ENCODE peak calls at places on chromosomes 4 and X, in five cellular contexts. One of them, this sample, is unnamed.

GRCh38 chrX:39941332-39941920 is 156.3 kb downstream of the BCOR start:
- DNase-seq in A549: no peak
- DNase-seq in GM12878: no peak
- DNase-seq in HepG2: no peak
- DNase-seq in K562: no peak
- DNase-seq in this sample: no peak

GRCh38 chrX:152520653-152521052 is 69.5 kb upstream of the GABRA3 start:
- DNase-seq in A549: no peak
- DNase-seq in GM12878: no peak
- DNase-seq in HepG2: no peak
- DNase-seq in K562: peak
- DNase-seq in this sample: peak

GRCh38 chrX:56788229-56788628 is 59.2 kb downstream of the NBDY start:
- DNase-seq in A549: no peak
- DNase-seq in GM12878: no peak
- DNase-seq in HepG2: no peak
- DNase-seq in K562: no peak
- DNase-seq in this sample: no peak

GRCh38 chrX:118976599-118977340 is 2.4 kb downstream of the LONRF3 start:
- DNase-seq in A549: peak
- DNase-seq in GM12878: no peak
- DNase-seq in HepG2: no peak
- DNase-seq in K562: peak
- DNase-seq in this sample: no peak

GRCh38 chrX:134803060-134803459 is 144.8 kb upstream of the PLAC1 start:
- DNase-seq in A549: no peak
- DNase-seq in GM12878: no peak
- DNase-seq in HepG2: peak
- DNase-seq in K562: peak
- DNase-seq in this sample: no peak

GRCh38 chrX:332916-333610 is 14.5 kb upstream of the GTPBP6 start:
- DNase-seq in A549: no peak
- DNase-seq in GM12878: no peak
- DNase-seq in HepG2: no peak
- DNase-seq in K562: no peak
- DNase-seq in this sample: no peak

GRCh38 chr4:174522183-174523002 is at the start of gene HPGD:
- DNase-seq in A549: peak
- DNase-seq in GM12878: no peak
- DNase-seq in HepG2: no peak
- DNase-seq in K562: peak
- DNase-seq in this sample: peak

GRCh38 chrX:100928660-100929613 is at the start of gene XKRX:
- DNase-seq in A549: peak
- DNase-seq in GM12878: no peak
- DNase-seq in HepG2: no peak
- DNase-seq in K562: peak
- DNase-seq in this sample: peak

GRCh38 chr4:14329228-14329627 is 673.1 kb upstream of the CPEB2 start:
- DNase-seq in A549: no peak
- DNase-seq in GM12878: no peak
- DNase-seq in HepG2: no peak
- DNase-seq in K562: no peak
- DNase-seq in this sample: no peak

GRCh38 chr4:61152433-61152832 is 47.7 kb upstream of the ADGRL3 start:
- DNase-seq in A549: no peak
- DNase-seq in GM12878: no peak
- DNase-seq in HepG2: no peak
- DNase-seq in K562: no peak
- DNase-seq in this sample: peak

GRCh38 chrX:45714864-45715263 is 514.2 kb upstream of the DIPK2B start:
- DNase-seq in A549: peak
- DNase-seq in GM12878: peak
- DNase-seq in HepG2: no peak
- DNase-seq in K562: no peak
- DNase-seq in this sample: no peak

GRCh38 chrX:44651347-44651746 is 108.7 kb upstream of the FUNDC1 start:
- DNase-seq in A549: no peak
- DNase-seq in GM12878: no peak
- DNase-seq in HepG2: no peak
- DNase-seq in K562: peak
- DNase-seq in this sample: peak

GRCh38 chr4:3290889-3291321 is 1.9 kb upstream of the RGS12 start:
- DNase-seq in A549: no peak
- DNase-seq in GM12878: no peak
- DNase-seq in HepG2: no peak
- DNase-seq in K562: no peak
- DNase-seq in this sample: no peak

GRCh38 chrX:48468247-48468671 is 1.8 kb downstream of the SLC38A5 start:
- DNase-seq in A549: no peak
- DNase-seq in GM12878: no peak
- DNase-seq in HepG2: no peak
- DNase-seq in K562: peak
- DNase-seq in this sample: peak

GRCh38 chr4:172344266-172344772 is 531.1 kb downstream of the GALNTL6 start:
- DNase-seq in A549: no peak
- DNase-seq in GM12878: no peak
- DNase-seq in HepG2: no peak
- DNase-seq in K562: no peak
- DNase-seq in this sample: no peak

GRCh38 chr4:102501176-102501634 is at the start of gene NFKB1:
- DNase-seq in A549: peak
- DNase-seq in GM12878: peak
- DNase-seq in HepG2: peak
- DNase-seq in K562: peak
- DNase-seq in this sample: peak

GRCh38 chr4:60019180-60019579 is 1180.9 kb upstream of the ADGRL3 start:
- DNase-seq in A549: no peak
- DNase-seq in GM12878: no peak
- DNase-seq in HepG2: no peak
- DNase-seq in K562: no peak
- DNase-seq in this sample: peak

GRCh38 chr4:146192060-146192459 is 16.5 kb downstream of the LSM6 start:
- DNase-seq in A549: peak
- DNase-seq in GM12878: no peak
- DNase-seq in HepG2: peak
- DNase-seq in K562: no peak
- DNase-seq in this sample: peak

GRCh38 chr4:61442936-61443335 is 242.8 kb downstream of the ADGRL3 start:
- DNase-seq in A549: no peak
- DNase-seq in GM12878: no peak
- DNase-seq in HepG2: no peak
- DNase-seq in K562: no peak
- DNase-seq in this sample: no peak

GRCh38 chr4:12409507-12410190 is 981.0 kb upstream of the HS3ST1 start:
- DNase-seq in A549: no peak
- DNase-seq in GM12878: no peak
- DNase-seq in HepG2: no peak
- DNase-seq in K562: no peak
- DNase-seq in this sample: no peak

GRCh38 chrX:17104433-17104832 is 158.0 kb downstream of the REPS2 start:
- DNase-seq in A549: no peak
- DNase-seq in GM12878: no peak
- DNase-seq in HepG2: no peak
- DNase-seq in K562: no peak
- DNase-seq in this sample: no peak

GRCh38 chr4:56804551-56804950 is 16.9 kb downstream of the SPINK2 start:
- DNase-seq in A549: no peak
- DNase-seq in GM12878: peak
- DNase-seq in HepG2: no peak
- DNase-seq in K562: no peak
- DNase-seq in this sample: no peak

GRCh38 chrX:15989716-15990115 is 133.6 kb upstream of the GRPR start:
- DNase-seq in A549: no peak
- DNase-seq in GM12878: no peak
- DNase-seq in HepG2: no peak
- DNase-seq in K562: no peak
- DNase-seq in this sample: no peak

GRCh38 chrX:370963-371745 is 15.6 kb downstream of the PPP2R3B start:
- DNase-seq in A549: no peak
- DNase-seq in GM12878: no peak
- DNase-seq in HepG2: no peak
- DNase-seq in K562: no peak
- DNase-seq in this sample: no peak

GRCh38 chr4:76783836-76784235 is 114.1 kb downstream of the SOWAHB start:
- DNase-seq in A549: no peak
- DNase-seq in GM12878: no peak
- DNase-seq in HepG2: no peak
- DNase-seq in K562: no peak
- DNase-seq in this sample: no peak

GRCh38 chr4:76781698-76782595 is 116.0 kb downstream of the SOWAHB start:
- DNase-seq in A549: peak
- DNase-seq in GM12878: peak
- DNase-seq in HepG2: peak
- DNase-seq in K562: peak
- DNase-seq in this sample: no peak

GRCh38 chr4:76780781-76781697 is 116.9 kb downstream of the SOWAHB start:
- DNase-seq in A549: no peak
- DNase-seq in GM12878: no peak
- DNase-seq in HepG2: no peak
- DNase-seq in K562: no peak
- DNase-seq in this sample: no peak

GRCh38 chr4:76782837-76783236 is 115.1 kb downstream of the SOWAHB start:
- DNase-seq in A549: no peak
- DNase-seq in GM12878: no peak
- DNase-seq in HepG2: no peak
- DNase-seq in K562: no peak
- DNase-seq in this sample: peak

GRCh38 chr4:76784237-76784636 is 113.7 kb downstream of the SOWAHB start:
- DNase-seq in A549: peak
- DNase-seq in GM12878: no peak
- DNase-seq in HepG2: no peak
- DNase-seq in K562: peak
- DNase-seq in this sample: peak
- TF ChIP-seq REST in A549: no peak
- TF ChIP-seq REST in GM12878: no peak
- TF ChIP-seq REST in HepG2: no peak
- TF ChIP-seq REST in K562: no peak
- TF ChIP-seq REST in this sample: no peak

GRCh38 chr4:72975488-72975784 is 94.1 kb downstream of the COX18 start:
- DNase-seq in A549: no peak
- DNase-seq in GM12878: no peak
- DNase-seq in HepG2: no peak
- DNase-seq in K562: no peak
- DNase-seq in this sample: no peak
- H3K4me2 ChIP-seq in A549: peak
- H3K4me2 ChIP-seq in GM12878: no peak
- H3K4me2 ChIP-seq in HepG2: no peak
- H3K4me2 ChIP-seq in K562: no peak
- H3K4me2 ChIP-seq in this sample: no peak

GRCh38 chrX:147763131-147763530 is 148.6 kb upstream of the FMR1 start:
- DNase-seq in A549: no peak
- DNase-seq in GM12878: no peak
- DNase-seq in HepG2: no peak
- DNase-seq in K562: no peak
- DNase-seq in this sample: no peak
- TF ChIP-seq JUNB in A549: no peak
- TF ChIP-seq JUNB in GM12878: no peak
- TF ChIP-seq JUNB in HepG2: no peak
- TF ChIP-seq JUNB in K562: no peak
- TF ChIP-seq JUNB in this sample: no peak

GRCh38 chr4:4642201-4643025 is 100.6 kb upstream of the STX18 start:
- DNase-seq in A549: no peak
- DNase-seq in GM12878: no peak
- DNase-seq in HepG2: no peak
- DNase-seq in K562: no peak
- DNase-seq in this sample: peak

GRCh38 chr4:4643306-4643705 is 101.5 kb upstream of the STX18 start:
- DNase-seq in A549: no peak
- DNase-seq in GM12878: no peak
- DNase-seq in HepG2: no peak
- DNase-seq in K562: no peak
- DNase-seq in this sample: no peak

GRCh38 chr4:4639370-4639769 is 97.5 kb upstream of the STX18 start:
- DNase-seq in A549: no peak
- DNase-seq in GM12878: no peak
- DNase-seq in HepG2: no peak
- DNase-seq in K562: no peak
- DNase-seq in this sample: no peak

GRCh38 chr4:4641661-4642180 is 99.9 kb upstream of the STX18 start:
- DNase-seq in A549: no peak
- DNase-seq in GM12878: no peak
- DNase-seq in HepG2: peak
- DNase-seq in K562: no peak
- DNase-seq in this sample: peak

GRCh38 chr4:4640692-4641091 is 98.8 kb upstream of the STX18 start:
- DNase-seq in A549: no peak
- DNase-seq in GM12878: no peak
- DNase-seq in HepG2: peak
- DNase-seq in K562: no peak
- DNase-seq in this sample: peak
- TF ChIP-seq REST in A549: no peak
- TF ChIP-seq REST in GM12878: no peak
- TF ChIP-seq REST in HepG2: no peak
- TF ChIP-seq REST in K562: no peak
- TF ChIP-seq REST in this sample: no peak

GRCh38 chr4:181043486-181043885 is 1199.7 kb upstream of the TENM3 start:
- DNase-seq in A549: no peak
- DNase-seq in GM12878: no peak
- DNase-seq in HepG2: no peak
- DNase-seq in K562: no peak
- DNase-seq in this sample: no peak
- H3K4me2 ChIP-seq in A549: no peak
- H3K4me2 ChIP-seq in GM12878: no peak
- H3K4me2 ChIP-seq in HepG2: no peak
- H3K4me2 ChIP-seq in K562: no peak
- H3K4me2 ChIP-seq in this sample: no peak

DNA sequence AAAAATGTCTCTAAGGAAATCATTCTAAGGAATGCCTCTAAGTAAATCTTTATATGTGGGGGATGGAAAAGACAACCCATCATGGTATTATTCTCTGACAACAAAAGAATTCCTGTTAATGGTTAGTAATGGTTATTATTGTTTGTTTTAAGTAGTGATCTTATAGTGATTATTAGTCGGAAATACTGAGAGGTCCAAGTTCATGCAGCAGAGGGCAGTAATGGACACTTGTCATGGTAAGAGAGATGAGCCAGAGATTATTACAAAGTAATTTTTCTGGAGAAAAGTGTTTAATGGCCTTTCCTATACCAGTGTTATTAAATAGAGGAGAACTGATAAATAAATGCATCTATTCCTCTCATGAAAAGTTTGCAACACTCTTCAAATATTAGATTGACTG is 8.1 kb upstream of the DKK2 start:
- DNase-seq in A549: no peak
- DNase-seq in GM12878: no peak
- DNase-seq in HepG2: no peak
- DNase-seq in K562: no peak
- DNase-seq in this sample: peak
- TF ChIP-seq JUNB in A549: no peak
- TF ChIP-seq JUNB in GM12878: no peak
- TF ChIP-seq JUNB in HepG2: no peak
- TF ChIP-seq JUNB in K562: no peak
- TF ChIP-seq JUNB in this sample: no peak